ENCODE peak calls at places on chromosomes 3 and 15, in four cellular contexts. One of them, this sample, is unnamed.

GRCh38 chr3:37945803-37946530 is 44.6 kb upstream of the VILL start:
- DNase-seq in A549: peak; percentile 18
- DNase-seq in GM12878: no peak
- DNase-seq in GM23338: no peak
- DNase-seq in this sample: no peak

GRCh38 chr15:92365816-92366215 is 27.9 kb upstream of the ST8SIA2 start:
- DNase-seq in A549: no peak
- DNase-seq in GM12878: no peak
- DNase-seq in GM23338: no peak
- DNase-seq in this sample: no peak

GRCh38 chr3:184656991-184657669 is 54.7 kb downstream of the MAGEF1 start:
- DNase-seq in GM12878: peak; percentile 27
- DNase-seq in GM23338: no peak
- DNase-seq in A549: no peak
- DNase-seq in this sample: no peak

GRCh38 chr15:39746176-39746575 is 36.5 kb downstream of the FSIP1 start:
- DNase-seq in GM23338: no peak
- DNase-seq in A549: no peak
- DNase-seq in GM12878: no peak
- DNase-seq in this sample: no peak

GRCh38 chr3:186511245-186511644 is 32.9 kb downstream of the CRYGS start:
- DNase-seq in GM12878: peak; percentile 70
- DNase-seq in GM23338: no peak
- DNase-seq in A549: no peak
- DNase-seq in this sample: no peak

GRCh38 chr3:143056372-143056771 is 55.0 kb downstream of the U2SURP start:
- DNase-seq in A549: no peak
- DNase-seq in GM12878: no peak
- DNase-seq in GM23338: no peak
- DNase-seq in this sample: no peak

GRCh38 chr3:69770976-69771634 is 31.8 kb downstream of the MITF start:
- DNase-seq in A549: no peak
- DNase-seq in GM23338: no peak
- DNase-seq in GM12878: no peak
- DNase-seq in this sample: no peak

GRCh38 chr15:34855397-34855796 is 60.0 kb upstream of the ACTC1 start:
- DNase-seq in GM23338: no peak
- DNase-seq in A549: no peak
- DNase-seq in GM12878: no peak
- DNase-seq in this sample: no peak

GRCh38 chr3:161273589-161274218 is 52.6 kb downstream of the NMD3 start:
- DNase-seq in A549: no peak
- DNase-seq in GM23338: peak; percentile 78
- DNase-seq in GM12878: no peak
- DNase-seq in this sample: no peak

GRCh38 chr3:64885055-64885454 is 197.3 kb upstream of the ADAMTS9 start:
- DNase-seq in GM23338: no peak
- DNase-seq in GM12878: no peak
- DNase-seq in A549: no peak
- DNase-seq in this sample: no peak

GRCh38 chr15:24856397-24857093 is 98.2 kb upstream of the SNRPN start:
- DNase-seq in A549: no peak
- DNase-seq in GM23338: peak; percentile 97
- DNase-seq in GM12878: no peak
- DNase-seq in this sample: peak; percentile 10

GRCh38 chr3:100269410-100270217 is 8.8 kb downstream of the TBC1D23 start:
- DNase-seq in GM12878: no peak
- DNase-seq in GM23338: no peak
- DNase-seq in A549: no peak
- DNase-seq in this sample: no peak

GRCh38 chr15:29092376-29093064 is 177.1 kb downstream of the NSMCE3 start:
- DNase-seq in A549: no peak
- DNase-seq in GM12878: no peak
- DNase-seq in GM23338: no peak
- DNase-seq in this sample: no peak

GRCh38 chr15:29091666-29092065 is 178.0 kb downstream of the NSMCE3 start:
- DNase-seq in GM23338: no peak
- DNase-seq in A549: no peak
- DNase-seq in GM12878: no peak
- DNase-seq in this sample: no peak

GRCh38 chr15:29089731-29090616 is 179.6 kb downstream of the NSMCE3 start:
- DNase-seq in GM23338: peak; percentile 69
- DNase-seq in GM12878: no peak
- DNase-seq in A549: no peak
- DNase-seq in this sample: no peak

GRCh38 chr15:29088666-29089065 is 181.0 kb downstream of the NSMCE3 start:
- DNase-seq in A549: no peak
- DNase-seq in GM12878: no peak
- DNase-seq in GM23338: no peak
- DNase-seq in this sample: no peak

GRCh38 chr15:29090617-29091466 is 178.8 kb downstream of the NSMCE3 start:
- DNase-seq in GM12878: no peak
- DNase-seq in A549: peak; percentile 52
- DNase-seq in GM23338: peak; percentile 78
- DNase-seq in this sample: peak; percentile 76
- TF ChIP-seq JUNB in GM12878: no peak
- TF ChIP-seq JUNB in A549: no peak
- TF ChIP-seq JUNB in GM23338: no peak
- TF ChIP-seq JUNB in this sample: no peak

GRCh38 chr15:90529008-90529368 is 735 bp upstream of the CRTC3 start:
- DNase-seq in A549: no peak
- DNase-seq in GM12878: no peak
- DNase-seq in GM23338: no peak
- DNase-seq in this sample: no peak

GRCh38 chr15:90531147-90531546 is 1.4 kb downstream of the CRTC3 start:
- DNase-seq in GM12878: no peak
- DNase-seq in GM23338: no peak
- DNase-seq in A549: no peak
- DNase-seq in this sample: no peak

GRCh38 chr15:90535254-90535653 is 5.5 kb downstream of the CRTC3 start:
- DNase-seq in GM12878: no peak
- DNase-seq in A549: no peak
- DNase-seq in GM23338: no peak
- DNase-seq in this sample: peak; percentile 20

GRCh38 chr15:90529369-90530249 is at the start of gene CRTC3:
- DNase-seq in GM12878: no peak
- DNase-seq in GM23338: peak; percentile 48
- DNase-seq in A549: peak; percentile 74
- DNase-seq in this sample: peak; percentile 89

DNA sequence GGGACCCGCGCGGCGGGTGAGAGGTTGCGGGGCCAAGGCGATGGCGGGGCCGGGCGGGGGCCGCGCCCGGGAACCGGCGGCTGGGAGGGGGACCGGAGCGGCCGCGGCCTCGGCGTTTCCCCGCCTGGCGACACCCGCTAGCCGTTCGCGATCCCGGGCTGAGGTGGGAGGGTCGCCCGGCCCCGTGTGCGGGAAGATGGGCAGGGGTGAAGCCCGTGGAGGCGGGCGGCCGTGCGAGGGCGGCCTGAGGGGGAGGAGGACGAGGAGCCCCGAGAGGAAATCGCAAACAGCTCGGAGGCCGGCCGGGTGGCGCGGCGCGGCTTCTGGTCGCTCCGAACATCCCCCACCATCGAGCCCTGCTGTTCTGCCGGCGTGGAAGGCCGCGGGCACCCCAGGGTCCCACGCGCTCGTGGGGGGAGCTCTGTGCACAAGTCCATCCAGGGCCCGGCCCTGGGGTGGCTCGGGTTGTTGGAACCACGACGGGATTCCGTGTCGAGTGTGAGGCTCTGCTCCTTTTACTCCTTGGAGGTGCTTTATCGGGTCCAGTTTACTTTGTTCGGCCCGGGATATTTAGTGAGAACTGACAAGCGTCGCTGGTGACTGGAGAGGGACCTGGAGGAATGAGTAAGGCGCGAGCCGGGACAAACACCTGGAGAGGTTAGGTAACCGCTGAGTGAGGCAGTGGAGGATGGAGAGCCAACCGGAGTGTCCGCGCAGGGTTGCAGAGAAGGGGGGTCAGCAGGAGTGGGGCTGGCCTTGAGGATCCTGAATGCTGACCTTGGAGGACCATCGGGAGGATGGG is 728 bp downstream of the CRTC3 start:
- DNase-seq in GM23338: peak; percentile 77
- DNase-seq in GM12878: no peak
- DNase-seq in A549: peak; percentile 69
- DNase-seq in this sample: peak; percentile 45
- TF ChIP-seq JUNB in GM23338: no peak
- TF ChIP-seq JUNB in GM12878: no peak
- TF ChIP-seq JUNB in A549: no peak
- TF ChIP-seq JUNB in this sample: no peak

GRCh38 chr3:141096981-141097380 is 45.8 kb downstream of the SPSB4 start:
- DNase-seq in A549: no peak
- DNase-seq in GM12878: no peak
- DNase-seq in GM23338: no peak
- DNase-seq in this sample: no peak
- TF ChIP-seq JUNB in A549: no peak
- TF ChIP-seq JUNB in GM12878: no peak
- TF ChIP-seq JUNB in GM23338: no peak
- TF ChIP-seq JUNB in this sample: no peak

GRCh38 chr15:28904541-28905303 is 18.9 kb downstream of the APBA2 start:
- DNase-seq in GM12878: no peak
- DNase-seq in GM23338: no peak
- DNase-seq in A549: no peak
- DNase-seq in this sample: peak; percentile 60
- TF ChIP-seq JUNB in GM12878: no peak
- TF ChIP-seq JUNB in GM23338: no peak
- TF ChIP-seq JUNB in A549: no peak
- TF ChIP-seq JUNB in this sample: no peak

DNA sequence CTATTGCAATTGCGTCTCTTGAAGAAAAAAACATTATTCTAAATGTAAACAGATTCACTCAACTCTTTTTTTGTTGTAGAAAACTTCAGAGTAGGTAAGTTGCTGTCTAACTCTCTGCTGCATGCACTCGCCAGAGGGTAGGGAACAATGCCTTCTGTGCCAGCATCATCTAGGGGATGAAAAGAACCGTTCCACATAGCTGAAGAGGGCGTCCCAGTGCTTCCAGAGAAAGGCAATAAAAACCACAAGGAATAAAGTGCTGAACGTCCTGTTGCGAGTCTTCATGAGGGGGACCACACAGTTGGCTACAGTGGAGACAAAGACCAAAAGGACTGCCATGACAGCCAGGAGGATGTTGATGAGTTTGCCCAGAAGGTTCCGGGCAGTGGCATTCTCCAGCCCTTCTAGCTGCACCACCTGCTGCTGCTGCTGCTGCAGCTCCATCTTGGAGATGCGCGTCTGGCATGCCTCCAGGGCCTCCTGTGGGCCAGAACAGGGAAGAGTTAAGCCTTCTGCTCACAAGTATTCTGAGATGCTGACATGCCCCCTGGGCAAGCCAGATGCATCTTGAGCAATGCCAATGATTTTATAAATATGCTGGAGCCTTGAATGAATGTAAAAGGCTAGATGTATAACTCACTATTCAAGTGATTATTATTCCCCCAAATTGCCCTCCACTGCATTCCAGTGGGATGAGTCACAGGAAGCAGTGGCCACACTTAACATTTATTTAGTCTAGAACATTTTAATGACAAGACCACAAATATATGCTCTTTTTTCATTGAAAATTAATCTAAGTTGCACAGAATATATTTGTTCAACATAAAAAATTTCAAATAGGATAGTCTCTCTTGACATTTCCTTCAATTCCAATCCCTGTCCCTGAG is 45.1 kb upstream of the PLXND1 start:
- DNase-seq in GM12878: no peak
- DNase-seq in A549: peak; percentile 53
- DNase-seq in GM23338: peak; percentile 59
- DNase-seq in this sample: no peak
- TF ChIP-seq JUNB in GM12878: no peak
- TF ChIP-seq JUNB in A549: peak; percentile 77
- TF ChIP-seq JUNB in GM23338: no peak
- TF ChIP-seq JUNB in this sample: no peak